ENCODE peak calls at places on chromosome 18, in nine cellular contexts. G is OCI-LY7; D is uterus; L is posterior vena cava; Z is stimulated activated CD8-positive, alpha-beta memory T cell treated with anti-CD3 and anti-CD28 coated beads, Interleukin-4, amount 100 ng/mL, for 4 hours; V is mesendoderm; J is left cardiac atrium; Q is NCI-H2081; U is lower lobe of right lung. S is an unnamed sample.

GRCh38 chr18:36141576-36141975 is 11.9 kb downstream of the ELP2 start:
- DNase-seq in G (no peak), D (no peak), L (no peak), Z (no peak), V (no peak), J (no peak), Q (no peak), U (no peak), S (no peak)

GRCh38 chr18:80246656-80247402 is 485 bp downstream of the PARD6G start:
- DNase-seq in G (no peak), D (peak; percentile 42), L (no peak), Z (no peak), V (peak; percentile 60), J (peak; percentile 39), Q (peak; percentile 47), U (no peak), S (no peak)

GRCh38 chr18:58140366-58141325 is 96.6 kb downstream of the NEDD4L start:
- DNase-seq in G (no peak), D (no peak), L (no peak), Z (no peak), V (peak; percentile 33), J (no peak), Q (no peak), U (no peak), S (no peak)

GRCh38 chr18:48688961-48689360 is 150.1 kb downstream of the CTIF start:
- DNase-seq in G (no peak), D (no peak), L (peak; percentile 25), Z (no peak), V (no peak), J (peak; percentile 8), Q (no peak), U (no peak), S (no peak)

GRCh38 chr18:64095056-64095455 is 53.8 kb downstream of the LINC00305 start:
- DNase-seq in G (no peak), D (no peak), L (no peak), Z (no peak), V (no peak), J (no peak), Q (no peak), U (no peak), S (no peak)

GRCh38 chr18:31499157-31499524 is 1.2 kb downstream of the DSG2 start:
- DNase-seq in G (no peak), D (no peak), L (no peak), Z (no peak), V (no peak), J (no peak), Q (peak; percentile 1), U (no peak), S (no peak)

GRCh38 chr18:2222270-2223185 is 348.8 kb downstream of the METTL4 start:
- DNase-seq in G (no peak), D (no peak), L (no peak), Z (no peak), V (no peak), J (no peak), Q (no peak), U (no peak), S (no peak)

GRCh38 chr18:78100189-78100588 is 850.5 kb downstream of the GALR1 start:
- DNase-seq in G (no peak), D (no peak), L (no peak), Z (no peak), V (no peak), J (no peak), Q (no peak), U (no peak), S (no peak)

GRCh38 chr18:47801817-47802216 is 128.6 kb downstream of the SMAD2 start:
- DNase-seq in G (no peak), D (no peak), L (no peak), Z (no peak), V (no peak), J (no peak), Q (no peak), U (no peak), S (no peak)

GRCh38 chr18:56235773-56236115 is 402.6 kb downstream of the TXNL1 start:
- DNase-seq in G (no peak), D (no peak), L (no peak), Z (no peak), V (no peak), J (no peak), Q (no peak), U (no peak), S (no peak)

GRCh38 chr18:5091741-5092140 is 105.3 kb downstream of the AKAIN1 start:
- DNase-seq in G (no peak), D (no peak), L (no peak), Z (no peak), V (no peak), J (no peak), Q (no peak), U (no peak), S (no peak)

GRCh38 chr18:79121746-79122474 is 52.7 kb downstream of the ATP9B start:
- DNase-seq in G (no peak), D (no peak), L (no peak), Z (no peak), V (no peak), J (no peak), Q (no peak), U (no peak), S (no peak)

GRCh38 chr18:12283256-12283655 is 24.8 kb upstream of the TUBB6 start:
- DNase-seq in G (no peak), D (no peak), L (no peak), Z (no peak), V (peak; percentile 58), J (no peak), Q (no peak), U (no peak), S (no peak)

GRCh38 chr18:46406539-46406932 is 250.5 kb downstream of the LOXHD1 start:
- DNase-seq in G (no peak), D (no peak), L (no peak), Z (no peak), V (no peak), J (no peak), Q (peak; percentile 22), U (no peak), S (no peak)

GRCh38 chr18:7147399-7147798 is 29.8 kb upstream of the LAMA1 start:
- DNase-seq in G (no peak), D (no peak), L (no peak), Z (no peak), V (peak; percentile 93), J (no peak), Q (no peak), U (no peak), S (no peak)

GRCh38 chr18:69974365-69974764 is 26.7 kb upstream of the CD226 start:
- DNase-seq in G (no peak), D (no peak), L (no peak), Z (no peak), V (no peak), J (no peak), Q (no peak), U (no peak), S (no peak)

GRCh38 chr18:78562446-78563020 is 417.1 kb upstream of the SALL3 start:
- DNase-seq in G (no peak), D (no peak), L (peak; percentile 70), Z (no peak), V (no peak), J (no peak), Q (no peak), U (no peak), S (no peak)

GRCh38 chr18:21112140-21112473 is 494 bp upstream of the ROCK1 start:
- DNase-seq in G (no peak), D (peak; percentile 85), L (peak; percentile 94), Z (peak; percentile 21), V (no peak), J (no peak), Q (no peak), U (no peak), S (no peak)

GRCh38 chr18:65725421-65726050 is 25.3 kb upstream of the CDH7 start:
- DNase-seq in G (no peak), D (no peak), L (peak; percentile 58), Z (no peak), V (peak; percentile 71), J (no peak), Q (peak; percentile 61), U (no peak), S (no peak)

GRCh38 chr18:78309945-78310344 is 669.7 kb upstream of the SALL3 start:
- DNase-seq in G (no peak), D (no peak), L (no peak), Z (no peak), V (no peak), J (no peak), Q (no peak), U (no peak), S (no peak)

GRCh38 chr18:41326311-41326710 is 628.7 kb upstream of the PIK3C3 start:
- DNase-seq in G (no peak), D (no peak), L (no peak), Z (no peak), V (no peak), J (no peak), Q (no peak), U (no peak), S (no peak)

GRCh38 chr18:78642561-78643398 is 336.8 kb upstream of the SALL3 start:
- DNase-seq in G (peak; percentile 69), D (no peak), L (peak; percentile 25), Z (no peak), V (no peak), J (no peak), Q (no peak), U (no peak), S (no peak)

GRCh38 chr18:75455249-75456183 is 28.0 kb upstream of the SMIM21 start:
- DNase-seq in G (no peak), D (peak; percentile 27), L (no peak), Z (no peak), V (peak; percentile 46), J (peak; percentile 40), Q (no peak), U (no peak), S (no peak)

GRCh38 chr18:3725100-3725499 is 275.1 kb downstream of the TGIF1 start:
- DNase-seq in G (peak; percentile 34), D (no peak), L (no peak), Z (no peak), V (no peak), J (no peak), Q (no peak), U (no peak), S (no peak)

S was measured in activated naive CD8-positive, alpha-beta T cell treated with anti-CD3 and anti-CD28 coated beads, Interleukin-2, amount 50 U/mL, for 16 hours.